ENCODE peak calls at places on chromosomes 5 and 9, in six cellular contexts. E, M, C, X, P and B are unnamed samples.

GRCh38 chr5:120306331-120306730 is 157.8 kb upstream of the PRR16 start:
- DNase-seq in E (no peak), M (no peak), C (no peak), X (no peak), P (no peak), B (no peak)

GRCh38 chr5:82347213-82347947 is 69.2 kb upstream of the RPS23 start:
- DNase-seq in E (no peak), M (no peak), C (peak; percentile 75), X (no peak), P (no peak), B (peak; percentile 70)

GRCh38 chr5:10295619-10296326 is 11.9 kb downstream of the CMBL start:
- DNase-seq in E (no peak), M (no peak), C (no peak), X (no peak), P (no peak), B (no peak)

GRCh38 chr5:139658501-139658927 is 10.4 kb downstream of the CXXC5 start:
- DNase-seq in E (no peak), M (no peak), C (peak; percentile 94), X (peak; percentile 60), P (no peak), B (peak; percentile 82)

GRCh38 chr9:128684325-128685021 is 4.5 kb upstream of the SET start:
- DNase-seq in E (no peak), M (peak; percentile 55), C (peak; percentile 83), X (peak; percentile 94), P (peak; percentile 74), B (peak; percentile 88)

GRCh38 chr9:135463140-135463539 is 16.4 kb upstream of the PPP1R26 start:
- DNase-seq in E (no peak), M (peak; percentile 45), C (peak; percentile 56), X (no peak), P (no peak), B (no peak)

GRCh38 chr5:151288180-151288579 is 15.4 kb downstream of the SLC36A3 start:
- DNase-seq in E (no peak), M (no peak), C (no peak), X (no peak), P (no peak), B (no peak)

GRCh38 chr5:120014535-120014934 is 385.2 kb downstream of the FAM170A start:
- DNase-seq in E (no peak), M (no peak), C (no peak), X (no peak), P (no peak), B (no peak)

GRCh38 chr5:82911902-82912301 is 165.3 kb downstream of the TMEM167A start:
- DNase-seq in E (no peak), M (no peak), C (no peak), X (no peak), P (no peak), B (no peak)

GRCh38 chr9:129148463-129149204 is 29.4 kb downstream of the IER5L start:
- DNase-seq in E (no peak), M (no peak), C (no peak), X (no peak), P (no peak), B (no peak)

GRCh38 chr9:133974631-133975341 is 17.3 kb downstream of the VAV2 start:
- DNase-seq in E (no peak), M (no peak), C (no peak), X (peak; percentile 32), P (peak; percentile 50), B (peak; percentile 10)

GRCh38 chr5:34571380-34572041 is 84.6 kb upstream of the RAI14 start:
- DNase-seq in E (no peak), M (no peak), C (peak; percentile 41), X (no peak), P (no peak), B (no peak)

GRCh38 chr9:109272745-109273144 is 48.1 kb downstream of the EPB41L4B start:
- DNase-seq in E (no peak), M (no peak), C (no peak), X (no peak), P (no peak), B (no peak)

GRCh38 chr9:26394025-26394424 is 498.6 kb downstream of the CAAP1 start:
- DNase-seq in E (no peak), M (no peak), C (no peak), X (peak; percentile 30), P (no peak), B (no peak)

GRCh38 chr9:113715086-113715485 is 161.0 kb upstream of the ZNF618 start:
- DNase-seq in E (no peak), M (no peak), C (peak; percentile 73), X (no peak), P (no peak), B (no peak)

GRCh38 chr5:140564196-140565023 is at the start of the genes APBB3 and SLC35A4:
- DNase-seq in E (peak; percentile 83), M (peak; percentile 93), C (peak; percentile 99), X (peak; percentile 98), P (peak; percentile 98), B (peak; percentile 98)

GRCh38 chr5:38258319-38259061 is at the start of gene EGFLAM:
- DNase-seq in E (peak; percentile 39), M (no peak), C (peak; percentile 39), X (no peak), P (no peak), B (peak; percentile 77)

GRCh38 chr9:108552459-108553040 is 303.2 kb downstream of the ACTL7B start:
- DNase-seq in E (no peak), M (no peak), C (peak; percentile 26), X (no peak), P (peak; percentile 52), B (no peak)

GRCh38 chr5:143106175-143106574 is 297.3 kb downstream of the NR3C1 start:
- DNase-seq in E (no peak), M (no peak), C (peak; percentile 74), X (no peak), P (peak; percentile 27), B (no peak)

GRCh38 chr9:109181284-109181683 is 14.2 kb upstream of the FRRS1L start:
- DNase-seq in E (no peak), M (no peak), C (no peak), X (no peak), P (no peak), B (no peak)

GRCh38 chr5:170270670-170271069 is 26.9 kb downstream of the LCP2 start:
- DNase-seq in E (no peak), M (no peak), C (no peak), X (no peak), P (no peak), B (no peak)

GRCh38 chr5:15082096-15082495 is 210.5 kb upstream of the ANKH start:
- DNase-seq in E (no peak), M (no peak), C (no peak), X (no peak), P (no peak), B (no peak)

GRCh38 chr5:169631360-169631759 is 5.7 kb upstream of the DOCK2 start:
- DNase-seq in E (no peak), M (no peak), C (peak; percentile 79), X (no peak), P (no peak), B (no peak)

GRCh38 chr9:11338130-11338529 is 725.3 kb upstream of the PTPRD start:
- DNase-seq in E (no peak), M (no peak), C (no peak), X (no peak), P (no peak), B (no peak)

GRCh38 chr9:97811534-97812246 is 41.3 kb upstream of the FOXE1 start:
- DNase-seq in E (no peak), M (no peak), C (no peak), X (no peak), P (no peak), B (no peak)

GRCh38 chr9:33287087-33287490 is 3.2 kb upstream of the NFX1 start:
- DNase-seq in E (no peak), M (no peak), C (peak; percentile 32), X (no peak), P (peak; percentile 37), B (no peak)

GRCh38 chr5:136212252-136212721 is 19.3 kb upstream of the SMIM32 start:
- DNase-seq in E (no peak), M (peak; percentile 83), C (peak; percentile 47), X (no peak), P (peak; percentile 30), B (peak; percentile 86)

GRCh38 chr5:149827086-149827485 is 97.0 kb downstream of the PPARGC1B start:
- DNase-seq in E (no peak), M (no peak), C (no peak), X (no peak), P (no peak), B (no peak)

GRCh38 chr5:55927861-55928655 is 66.7 kb downstream of the IL6ST start:
- DNase-seq in E (no peak), M (no peak), C (no peak), X (no peak), P (no peak), B (no peak)

GRCh38 chr9:119044801-119045200 is 324.4 kb downstream of the BRINP1 start:
- DNase-seq in E (no peak), M (no peak), C (no peak), X (no peak), P (no peak), B (no peak)
- H3K9me3 ChIP-seq in E (no peaks in the 10 kb centered on the region), M (no peaks in the 10 kb centered on the region), C (no peaks in the 10 kb centered on the region), X (no peaks in the 10 kb centered on the region), P (no peaks in the 10 kb centered on the region), B (no peaks in the 10 kb centered on the region)

GRCh38 chr9:137951107-137951506 is 73.5 kb downstream of the CACNA1B start:
- DNase-seq in E (no peak), M (no peak), C (no peak), X (no peak), P (no peak), B (no peak)

GRCh38 chr9:137955224-137955570 is 77.6 kb downstream of the CACNA1B start:
- DNase-seq in E (no peak), M (no peak), C (no peak), X (no peak), P (no peak), B (no peak)

GRCh38 chr9:137953683-137954438 is 76.3 kb downstream of the CACNA1B start:
- DNase-seq in E (no peak), M (no peak), C (no peak), X (no peak), P (no peak), B (no peak)

GRCh38 chr9:137951597-137952490 is 74.3 kb downstream of the CACNA1B start:
- DNase-seq in E (no peak), M (no peak), C (no peak), X (no peak), P (no peak), B (no peak)

GRCh38 chr9:137952976-137953666 is 75.5 kb downstream of the CACNA1B start:
- DNase-seq in E (no peak), M (no peak), C (no peak), X (no peak), P (no peak), B (no peak)
- H3K9me3 ChIP-seq in E (peaks cover 11% of the 10 kb centered on the region), M (no peaks in the 10 kb centered on the region), C (no peaks in the 10 kb centered on the region), X (no peaks in the 10 kb centered on the region), P (no peaks in the 10 kb centered on the region), B (no peaks in the 10 kb centered on the region)

GRCh38 chr9:118360036-118360435 is 655.8 kb downstream of the TLR4 start:
- DNase-seq in E (no peak), M (no peak), C (no peak), X (no peak), P (no peak), B (no peak)
- H3K9me3 ChIP-seq in E (peaks cover 13% of the 10 kb centered on the region), M (no peaks in the 10 kb centered on the region), C (peaks cover 6% of the 10 kb centered on the region), X (no peaks in the 10 kb centered on the region), P (no peaks in the 10 kb centered on the region), B (peaks cover 4% of the 10 kb centered on the region)

DNA sequence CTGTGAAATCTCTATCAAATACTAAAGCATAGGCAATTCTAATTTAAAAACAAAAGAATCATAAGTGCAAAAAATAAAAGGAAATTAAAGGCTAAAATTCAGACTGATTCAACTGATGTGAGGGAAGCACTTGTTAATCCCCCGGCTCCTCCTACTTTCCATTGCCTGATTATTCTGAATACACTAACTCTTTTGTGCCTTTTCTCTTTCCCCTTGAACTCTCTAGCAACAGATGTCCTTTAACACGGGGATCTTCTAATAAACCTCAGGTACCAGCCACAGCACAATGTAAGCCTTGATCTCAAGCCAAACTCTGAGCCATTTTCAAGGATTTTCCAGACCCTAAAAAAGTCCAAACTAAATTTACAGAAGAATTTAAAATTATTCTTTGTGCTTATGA is 61.5 kb downstream of the KCNV2 start:
- DNase-seq in E (no peak), M (no peak), C (no peak), X (no peak), P (no peak), B (no peak)
- H3K9me3 ChIP-seq in E (peaks cover 41% of the 10 kb centered on the region), M (no peaks in the 10 kb centered on the region), C (peaks cover 3% of the 10 kb centered on the region), X (peaks cover 23% of the 10 kb centered on the region), P (no peaks in the 10 kb centered on the region), B (peaks cover 3% of the 10 kb centered on the region)